ENCODE peak calls at places on chromosome 11, in ten cellular contexts. K is esophagus muscularis mucosa, U is foreskin fibroblast, H is osteoblast, I is HFF-Myc, G is OCI-LY7, Q is AG04450, Z is choroid plexus epithelial cell, B is AG10803, M is Peyer's patch. C is an unnamed sample.

GRCh38 chr11:8910662-8911039 is 338 bp upstream of the AKIP1 start:
- DNase-seq in K (no peak), U (no peak), H (no peak), I (no peak), G (no peak), Q (no peak), Z (no peak), B (no peak), M (no peak), C (no peak)

GRCh38 chr11:74138021-74138420 is 32.8 kb downstream of the C2CD3 start:
- DNase-seq in K (no peak), U (no peak), H (no peak), I (no peak), G (no peak), Q (peak), Z (peak), B (no peak), M (no peak), C (no peak)

GRCh38 chr11:44357734-44358133 is 47.8 kb upstream of the ALX4 start:
- DNase-seq in K (no peak), U (no peak), H (no peak), I (no peak), G (no peak), Q (no peak), Z (no peak), B (no peak), M (no peak), C (no peak)

GRCh38 chr11:130037881-130038601 is 31.7 kb upstream of the APLP2 start:
- DNase-seq in K (no peak), U (peak), H (no peak), I (no peak), G (peak), Q (no peak), Z (peak), B (no peak), M (no peak), C (no peak)

GRCh38 chr11:13277719-13278619 is at the start of gene BMAL1:
- DNase-seq in K (peak), U (peak), H (peak), I (no peak), G (no peak), Q (no peak), Z (no peak), B (no peak), M (peak), C (no peak)

GRCh38 chr11:77115181-77115611 is 12.6 kb downstream of the OMP start:
- DNase-seq in K (no peak), U (no peak), H (no peak), I (no peak), G (no peak), Q (no peak), Z (no peak), B (no peak), M (no peak), C (no peak)

GRCh38 chr11:88042238-88043032 is 132.8 kb downstream of the RAB38 start:
- DNase-seq in K (no peak), U (no peak), H (peak), I (no peak), G (no peak), Q (no peak), Z (no peak), B (no peak), M (no peak), C (no peak)

GRCh38 chr11:130600616-130601015 is 152.2 kb downstream of the ADAMTS15 start:
- DNase-seq in K (no peak), U (no peak), H (no peak), I (no peak), G (no peak), Q (no peak), Z (no peak), B (no peak), M (no peak), C (no peak)

GRCh38 chr11:124108158-124108557 is 7.1 kb upstream of the VWA5A start:
- DNase-seq in K (no peak), U (peak), H (no peak), I (no peak), G (peak), Q (no peak), Z (peak), B (no peak), M (peak), C (no peak)

GRCh38 chr11:17923213-17923612 is 89.6 kb downstream of the SERGEF start:
- DNase-seq in K (peak), U (peak), H (no peak), I (no peak), G (no peak), Q (no peak), Z (peak), B (peak), M (no peak), C (no peak)

GRCh38 chr11:69138265-69138664 is 17.5 kb upstream of the SMIM38 start:
- DNase-seq in K (no peak), U (peak), H (peak), I (peak), G (no peak), Q (no peak), Z (peak), B (peak), M (no peak), C (no peak)

GRCh38 chr11:39220069-39220468 is 2239.4 kb downstream of the LRRC4C start:
- DNase-seq in K (no peak), U (no peak), H (no peak), I (no peak), G (no peak), Q (no peak), Z (no peak), B (no peak), M (no peak), C (no peak)

GRCh38 chr11:72989727-72990126 is 152.4 kb downstream of the FCHSD2 start:
- DNase-seq in K (no peak), U (peak), H (no peak), I (no peak), G (no peak), Q (no peak), Z (peak), B (peak), M (no peak), C (no peak)

GRCh38 chr11:82858556-82859091 is 41.6 kb downstream of the PRCP start:
- DNase-seq in K (no peak), U (peak), H (no peak), I (peak), G (no peak), Q (peak), Z (peak), B (peak), M (no peak), C (peak)

GRCh38 chr11:36041988-36042606 is 98.2 kb downstream of the LDLRAD3 start:
- DNase-seq in K (no peak), U (peak), H (no peak), I (no peak), G (no peak), Q (no peak), Z (peak), B (peak), M (no peak), C (no peak)

DNA sequence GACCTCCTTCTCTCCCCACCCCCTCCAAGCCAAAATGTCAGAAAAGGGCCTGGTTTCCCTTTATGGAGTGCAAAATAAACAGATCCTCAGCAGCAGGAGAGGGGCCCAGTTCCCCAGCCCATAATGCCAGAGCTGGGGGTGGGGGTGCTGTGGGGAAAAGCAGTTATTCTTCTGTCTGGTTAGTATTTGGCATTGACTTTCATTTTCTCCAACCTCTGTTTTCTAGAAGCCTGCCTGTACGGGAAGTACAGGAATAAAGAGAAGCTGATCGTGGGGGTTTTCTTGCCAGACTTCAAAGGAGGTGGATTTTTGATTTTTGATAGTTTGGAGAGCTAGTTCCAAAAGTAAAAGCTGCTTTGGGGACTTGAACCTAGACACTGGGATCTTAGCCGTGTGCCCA is 22.4 kb downstream of the FLI1 start:
- DNase-seq in K (no peak), U (no peak), H (no peak), I (no peak), G (no peak), Q (no peak), Z (peak), B (no peak), M (no peak), C (no peak)
- H3K4me3 ChIP-seq in K (peak), U (no peak), H (peak), I (no peak), G (peak), Q (peak), Z (peak), B (no peak), M (no peak), C (no peak)

GRCh38 chr11:95256204-95256819 is 25.3 kb upstream of the SESN3 start:
- DNase-seq in K (no peak), U (peak), H (no peak), I (no peak), G (peak), Q (no peak), Z (peak), B (peak), M (no peak), C (no peak)
- H3K4me3 ChIP-seq in K (no peak), U (no peak), H (no peak), I (no peak), G (peak), Q (no peak), Z (no peak), B (no peak), M (no peak), C (no peak)

DNA sequence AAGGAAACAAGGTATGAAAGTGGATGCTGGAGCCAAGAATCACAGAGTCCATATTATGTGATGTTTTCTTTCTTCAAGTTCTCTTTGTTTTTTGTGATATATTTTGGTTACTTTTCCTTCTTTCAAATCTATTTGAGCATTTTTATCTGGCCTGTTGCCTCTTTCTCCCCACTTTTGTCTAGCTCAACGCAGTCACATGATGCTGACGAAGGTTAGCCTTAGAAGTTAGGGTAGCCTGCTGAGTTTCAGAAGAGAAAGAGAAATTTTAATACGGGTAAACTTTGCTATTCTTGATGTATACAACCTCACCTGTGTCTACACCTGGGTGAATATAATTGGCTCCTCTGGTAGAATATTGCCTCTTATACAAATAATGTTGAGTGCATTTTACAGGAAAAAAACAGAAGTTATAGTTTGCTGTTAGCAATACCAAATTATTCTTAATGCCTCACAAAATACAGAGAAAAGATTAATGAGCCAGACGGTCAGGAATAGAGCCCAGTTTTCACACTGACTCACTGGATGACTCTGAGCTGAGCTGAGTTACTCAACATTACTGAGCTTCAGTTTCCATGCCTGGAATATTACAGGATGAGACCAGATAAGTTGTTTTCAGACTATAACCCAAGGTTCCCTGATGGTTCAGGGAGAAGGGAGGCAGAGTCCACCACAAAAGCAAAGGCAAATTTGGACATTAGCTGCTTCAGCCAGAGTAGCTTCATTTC is 161.6 kb upstream of the BDNF start:
- DNase-seq in K (no peak), U (peak), H (peak), I (peak), G (no peak), Q (peak), Z (peak), B (peak), M (no peak), C (peak)
- H3K4me3 ChIP-seq in K (no peak), U (no peak), H (no peak), I (no peak), G (no peak), Q (no peak), Z (no peak), B (no peak), M (no peak), C (no peak)

GRCh38 chr11:45664376-45665205 is 831 bp downstream of the CHST1 start:
- DNase-seq in K (no peak), U (peak), H (peak), I (no peak), G (no peak), Q (no peak), Z (no peak), B (no peak), M (no peak), C (no peak)
- H3K4me3 ChIP-seq in K (peak), U (peak), H (peak), I (peak), G (no peak), Q (peak), Z (peak), B (peak), M (peak), C (peak)